ENCODE peak calls at places on chromosomes 13 and 19, in seven cellular contexts. One of them, this sample, is unnamed.

GRCh38 chr19:38693380-38694223 is 46.2 kb downstream of the ACTN4 start:
- DNase-seq in HepG2: peak; percentile 81
- DNase-seq in HCT116: peak; percentile 91
- DNase-seq in SK-N-SH: no peak
- DNase-seq in K562: no peak
- DNase-seq in H1: no peak
- DNase-seq in GM12878: no peak
- DNase-seq in this sample: no peak

GRCh38 chr13:80921556-80921955 is 580.6 kb upstream of the SPRY2 start:
- DNase-seq in HCT116: no peak
- DNase-seq in H1: no peak
- DNase-seq in SK-N-SH: no peak
- DNase-seq in K562: no peak
- DNase-seq in GM12878: no peak
- DNase-seq in HepG2: no peak
- DNase-seq in this sample: no peak

GRCh38 chr19:34732548-34733255 is 1.3 kb upstream of the ZNF181 start:
- DNase-seq in HCT116: no peak
- DNase-seq in H1: peak; percentile 48
- DNase-seq in HepG2: no peak
- DNase-seq in SK-N-SH: peak; percentile 30
- DNase-seq in K562: peak; percentile 73
- DNase-seq in GM12878: no peak
- DNase-seq in this sample: no peak

GRCh38 chr13:74210693-74211393 is 76.6 kb upstream of the KLF12 start:
- DNase-seq in HCT116: no peak
- DNase-seq in K562: no peak
- DNase-seq in GM12878: no peak
- DNase-seq in SK-N-SH: peak; percentile 25
- DNase-seq in HepG2: no peak
- DNase-seq in H1: no peak
- DNase-seq in this sample: no peak

GRCh38 chr19:1261512-1261862 is 7.6 kb upstream of the CIRBP start:
- DNase-seq in SK-N-SH: no peak
- DNase-seq in K562: no peak
- DNase-seq in HepG2: no peak
- DNase-seq in H1: no peak
- DNase-seq in HCT116: no peak
- DNase-seq in GM12878: no peak
- DNase-seq in this sample: no peak

GRCh38 chr19:51488491-51488890 is 10.2 kb downstream of the CEACAM18 start:
- DNase-seq in H1: no peak
- DNase-seq in HepG2: no peak
- DNase-seq in GM12878: no peak
- DNase-seq in K562: no peak
- DNase-seq in SK-N-SH: no peak
- DNase-seq in HCT116: no peak
- DNase-seq in this sample: no peak

GRCh38 chr19:41327076-41327475 is 17.1 kb downstream of the CCDC97 start:
- DNase-seq in GM12878: no peak
- DNase-seq in HepG2: no peak
- DNase-seq in K562: no peak
- DNase-seq in SK-N-SH: no peak
- DNase-seq in H1: no peak
- DNase-seq in HCT116: no peak
- DNase-seq in this sample: no peak

GRCh38 chr19:29323972-29324680 is 111.2 kb upstream of the UQCRFS1 start:
- DNase-seq in GM12878: no peak
- DNase-seq in K562: no peak
- DNase-seq in HepG2: no peak
- DNase-seq in H1: no peak
- DNase-seq in SK-N-SH: no peak
- DNase-seq in HCT116: no peak
- DNase-seq in this sample: no peak

GRCh38 chr13:51974485-51974884 is 36.8 kb downstream of the ATP7B start:
- DNase-seq in GM12878: no peak
- DNase-seq in HCT116: no peak
- DNase-seq in K562: no peak
- DNase-seq in SK-N-SH: no peak
- DNase-seq in H1: no peak
- DNase-seq in HepG2: no peak
- DNase-seq in this sample: no peak

GRCh38 chr13:30108913-30109237 is 198.5 kb downstream of the KATNAL1 start:
- DNase-seq in H1: no peak
- DNase-seq in K562: no peak
- DNase-seq in HepG2: peak; percentile 33
- DNase-seq in GM12878: no peak
- DNase-seq in SK-N-SH: no peak
- DNase-seq in HCT116: no peak
- DNase-seq in this sample: no peak

GRCh38 chr19:2255982-2256685 is at the start of gene JSRP1:
- DNase-seq in SK-N-SH: peak; percentile 94
- DNase-seq in GM12878: no peak
- DNase-seq in HepG2: no peak
- DNase-seq in H1: no peak
- DNase-seq in K562: no peak
- DNase-seq in HCT116: no peak
- DNase-seq in this sample: no peak

GRCh38 chr19:28242317-28242927 is 970.5 kb downstream of the UQCRFS1 start:
- DNase-seq in GM12878: no peak
- DNase-seq in SK-N-SH: peak; percentile 44
- DNase-seq in HCT116: no peak
- DNase-seq in HepG2: no peak
- DNase-seq in K562: peak; percentile 77
- DNase-seq in H1: peak; percentile 75
- DNase-seq in this sample: peak; percentile 49

GRCh38 chr19:50290011-50290410 is 39.2 kb downstream of the KCNC3 start:
- DNase-seq in SK-N-SH: no peak
- DNase-seq in GM12878: no peak
- DNase-seq in H1: no peak
- DNase-seq in HCT116: no peak
- DNase-seq in HepG2: no peak
- DNase-seq in K562: peak; percentile 61
- DNase-seq in this sample: no peak

GRCh38 chr13:95264225-95264624 is 37.0 kb downstream of the ABCC4 start:
- DNase-seq in K562: no peak
- DNase-seq in SK-N-SH: no peak
- DNase-seq in GM12878: no peak
- DNase-seq in H1: no peak
- DNase-seq in HepG2: no peak
- DNase-seq in HCT116: no peak
- DNase-seq in this sample: no peak

GRCh38 chr19:18339703-18340102 is 695 bp upstream of the PGPEP1 start:
- DNase-seq in GM12878: no peak
- DNase-seq in H1: peak; percentile 61
- DNase-seq in HepG2: no peak
- DNase-seq in SK-N-SH: peak; percentile 50
- DNase-seq in HCT116: no peak
- DNase-seq in K562: peak; percentile 67
- DNase-seq in this sample: no peak

GRCh38 chr13:89310943-89311342 is 1639.8 kb downstream of the SLITRK5 start:
- DNase-seq in GM12878: no peak
- DNase-seq in H1: no peak
- DNase-seq in SK-N-SH: no peak
- DNase-seq in HCT116: no peak
- DNase-seq in HepG2: no peak
- DNase-seq in K562: no peak
- DNase-seq in this sample: no peak

GRCh38 chr19:33767898-33768413 is 28.7 kb upstream of the KCTD15 start:
- DNase-seq in H1: peak; percentile 95
- DNase-seq in K562: peak; percentile 67
- DNase-seq in HCT116: no peak
- DNase-seq in HepG2: peak; percentile 21
- DNase-seq in GM12878: no peak
- DNase-seq in SK-N-SH: no peak
- DNase-seq in this sample: peak; percentile 18

GRCh38 chr13:108230377-108230776 is 12.2 kb downstream of the ABHD13 start:
- DNase-seq in HepG2: peak; percentile 57
- DNase-seq in K562: no peak
- DNase-seq in GM12878: no peak
- DNase-seq in SK-N-SH: no peak
- DNase-seq in H1: no peak
- DNase-seq in HCT116: no peak
- DNase-seq in this sample: no peak

GRCh38 chr13:108223850-108224503 is 5.8 kb downstream of the ABHD13 start:
- DNase-seq in SK-N-SH: no peak
- DNase-seq in GM12878: no peak
- DNase-seq in K562: no peak
- DNase-seq in H1: no peak
- DNase-seq in HepG2: no peak
- DNase-seq in HCT116: no peak
- DNase-seq in this sample: no peak

GRCh38 chr13:108225440-108225839 is 7.2 kb downstream of the ABHD13 start:
- DNase-seq in K562: no peak
- DNase-seq in GM12878: no peak
- DNase-seq in SK-N-SH: no peak
- DNase-seq in HCT116: no peak
- DNase-seq in H1: no peak
- DNase-seq in HepG2: no peak
- DNase-seq in this sample: no peak

GRCh38 chr13:108226184-108226583 is 8.0 kb downstream of the ABHD13 start:
- DNase-seq in H1: no peak
- DNase-seq in SK-N-SH: peak; percentile 60
- DNase-seq in K562: no peak
- DNase-seq in GM12878: no peak
- DNase-seq in HCT116: no peak
- DNase-seq in HepG2: peak; percentile 29
- DNase-seq in this sample: no peak

GRCh38 chr13:108227651-108228272 is 9.6 kb downstream of the ABHD13 start:
- DNase-seq in K562: no peak
- DNase-seq in SK-N-SH: peak; percentile 22
- DNase-seq in HepG2: peak; percentile 21
- DNase-seq in H1: no peak
- DNase-seq in GM12878: no peak
- DNase-seq in HCT116: peak; percentile 19
- DNase-seq in this sample: no peak
- TF ChIP-seq JUND in K562: no peak
- TF ChIP-seq JUND in SK-N-SH: no peak
- TF ChIP-seq JUND in HepG2: no peak
- TF ChIP-seq JUND in H1: no peak
- TF ChIP-seq JUND in GM12878: no peak
- TF ChIP-seq JUND in HCT116: no peak
- TF ChIP-seq JUND in this sample: no peak

GRCh38 chr13:111095031-111095840 is 19.9 kb upstream of the ARHGEF7 start:
- DNase-seq in H1: no peak
- DNase-seq in HepG2: no peak
- DNase-seq in K562: no peak
- DNase-seq in HCT116: no peak
- DNase-seq in GM12878: no peak
- DNase-seq in SK-N-SH: no peak
- DNase-seq in this sample: no peak
- TF ChIP-seq JUND in H1: no peak
- TF ChIP-seq JUND in HepG2: no peak
- TF ChIP-seq JUND in K562: no peak
- TF ChIP-seq JUND in HCT116: no peak
- TF ChIP-seq JUND in GM12878: no peak
- TF ChIP-seq JUND in SK-N-SH: no peak
- TF ChIP-seq JUND in this sample: no peak

GRCh38 chr13:44652223-44652622 is 76.1 kb upstream of the TSC22D1 start:
- DNase-seq in HCT116: no peak
- DNase-seq in SK-N-SH: no peak
- DNase-seq in H1: no peak
- DNase-seq in GM12878: no peak
- DNase-seq in K562: no peak
- DNase-seq in HepG2: no peak
- DNase-seq in this sample: no peak
- TF ChIP-seq JUND in HCT116: no peak
- TF ChIP-seq JUND in SK-N-SH: no peak
- TF ChIP-seq JUND in H1: no peak
- TF ChIP-seq JUND in GM12878: no peak
- TF ChIP-seq JUND in K562: no peak
- TF ChIP-seq JUND in HepG2: no peak
- TF ChIP-seq JUND in this sample: no peak

GRCh38 chr13:41267106-41267505 is 3.7 kb upstream of the MTRF1 start:
- DNase-seq in K562: no peak
- DNase-seq in GM12878: no peak
- DNase-seq in HCT116: no peak
- DNase-seq in H1: no peak
- DNase-seq in HepG2: no peak
- DNase-seq in SK-N-SH: no peak
- DNase-seq in this sample: no peak
- TF ChIP-seq JUND in K562: no peak
- TF ChIP-seq JUND in GM12878: no peak
- TF ChIP-seq JUND in HCT116: no peak
- TF ChIP-seq JUND in H1: no peak
- TF ChIP-seq JUND in HepG2: no peak
- TF ChIP-seq JUND in SK-N-SH: no peak
- TF ChIP-seq JUND in this sample: no peak